ENCODE peak calls at places on chromosome X, in five cellular contexts. S is A549, J is Calu3, D is fibroblast of the aortic adventitia, P is GM12865. F is an unnamed sample.

GRCh38 chrX:24396930-24397277 is 36.5 kb downstream of the SUPT20HL1 start:
- DNase-seq in S (no peak), D (no peak), J (no peak), P (no peak), F (no peak)

GRCh38 chrX:47854474-47854873 is 17.8 kb downstream of the ZNF81 start:
- DNase-seq in P (no peak), S (no peak), D (peak; percentile 47), J (peak; percentile 26), F (no peak)

GRCh38 chrX:119602701-119603255 is 3.4 kb downstream of the NKRF start:
- DNase-seq in D (no peak), P (no peak), J (no peak), S (no peak), F (no peak)

GRCh38 chrX:24979081-24979480 is 36.7 kb downstream of the ARX start:
- DNase-seq in P (no peak), S (no peak), D (no peak), J (no peak), F (no peak)

GRCh38 chrX:72554448-72555140 is 18.0 kb downstream of the HDAC8 start:
- DNase-seq in D (no peak), S (peak; percentile 87), P (peak; percentile 7), J (peak; percentile 78), F (no peak)

GRCh38 chrX:98203800-98204199 is 1320.1 kb downstream of the RPA4 start:
- DNase-seq in D (no peak), S (no peak), J (no peak), P (no peak), F (no peak)

GRCh38 chrX:72317139-72317538 is 11.4 kb upstream of the CITED1 start:
- DNase-seq in J (no peak), D (no peak), P (no peak), S (no peak), F (no peak)

GRCh38 chrX:96569034-96569433 is 115.6 kb upstream of the DIAPH2 start:
- DNase-seq in J (no peak), P (no peak), S (no peak), D (no peak), F (no peak)

GRCh38 chrX:153885968-153886903 is at the start of gene L1CAM:
- DNase-seq in P (no peak), J (no peak), S (no peak), D (no peak), F (peak; percentile 52)

GRCh38 chrX:19772306-19772705 is 115.1 kb downstream of the SH3KBP1 start:
- DNase-seq in J (no peak), P (no peak), D (peak; percentile 50), S (no peak), F (no peak)

GRCh38 chrX:45749375-45749774 is 548.7 kb upstream of the DIPK2B start:
- DNase-seq in J (no peak), D (peak; percentile 64), S (no peak), P (no peak), F (no peak)
- TF ChIP-seq CTCF in J (no peak), D (peak; percentile 53), S (peak; percentile 33), P (peak; percentile 6), F (no peak)

DNA sequence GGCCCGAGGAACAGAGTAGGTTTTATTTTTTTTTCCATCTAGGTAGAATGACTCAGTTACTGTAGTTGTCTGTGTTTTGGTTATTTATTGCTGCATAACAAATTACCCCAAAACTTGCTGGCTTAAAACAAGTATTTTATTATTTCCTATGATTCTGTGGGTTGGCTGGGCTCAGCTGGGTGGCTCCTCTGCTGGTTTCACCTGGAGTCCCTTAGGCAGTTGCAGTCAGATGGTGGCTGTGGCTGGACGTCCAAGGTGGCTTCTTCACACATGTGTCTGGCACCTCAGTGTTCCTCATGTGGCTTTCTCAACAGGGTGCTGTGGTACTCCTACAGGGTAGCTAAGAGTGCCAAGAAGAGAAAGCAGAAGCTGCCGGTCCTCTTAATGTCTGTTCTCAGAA is 115.8 kb downstream of the PHEX start:
- DNase-seq in P (no peak), J (no peak), S (no peak), D (no peak), F (no peak)
- TF ChIP-seq CTCF in P (no peak), J (no peak), S (no peak), D (no peak), F (no peak)

DNA sequence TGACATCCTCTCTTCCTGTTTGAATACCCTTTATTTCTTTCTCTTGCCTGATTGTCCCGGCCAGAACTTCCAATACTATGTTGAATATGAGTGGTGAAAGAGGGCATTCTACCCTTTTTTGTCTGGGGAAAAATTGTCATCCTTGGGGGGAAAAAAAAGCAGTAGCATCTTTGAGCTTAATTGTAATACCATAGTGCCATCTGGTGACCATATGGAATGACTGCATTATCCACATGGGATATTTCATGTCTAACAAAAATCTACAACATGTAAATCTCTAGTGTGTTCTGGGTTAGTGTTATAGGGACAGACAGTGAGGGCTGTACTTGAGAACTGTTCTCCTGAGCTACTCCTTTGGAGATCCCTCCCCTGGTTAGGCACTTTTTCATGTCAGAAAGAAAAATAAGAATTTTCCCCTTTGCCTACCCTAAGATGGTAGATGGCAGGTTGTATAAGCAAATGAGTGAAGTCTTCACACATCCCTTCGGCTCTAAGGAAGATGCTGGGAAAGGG is 26.0 kb downstream of the CAPN6 start:
- DNase-seq in S (peak; percentile 12), J (no peak), D (peak; percentile 33), P (peak; percentile 5), F (peak; percentile 3)
- TF ChIP-seq CTCF in S (peak; percentile 50), J (no peak), D (peak; percentile 49), P (peak; percentile 22), F (peak; percentile 35)

GRCh38 chrX:51802917-51803688 is 59.9 kb downstream of the GSPT2 start:
- DNase-seq in J (peak; percentile 66), D (peak; percentile 65), P (peak; percentile 87), S (peak; percentile 86), F (peak; percentile 44)
- TF ChIP-seq CTCF in J (peak; percentile 33), D (peak; percentile 26), P (peak; percentile 47), S (peak; percentile 12), F (no peak)